ENCODE peak calls at places on chromosomes 7 and 10, in six cellular contexts. U, H, E, C, Y and B are unnamed samples.

GRCh38 chr7:123652406-123652805 is 3.3 kb upstream of the LMOD2 start:
- DNase-seq in Y (no peak), U (no peak), H (no peak), C (no peak), E (no peak), B (no peak)

GRCh38 chr7:140078392-140078791 is 15.6 kb upstream of the PARP12 start:
- DNase-seq in C (no peak), Y (peak), U (no peak), H (no peak), E (no peak), B (no peak)

GRCh38 chr10:17836917-17837316 is 27.8 kb downstream of the MRC1 start:
- DNase-seq in U (no peak), C (no peak), E (no peak), H (peak), Y (peak), B (peak)

GRCh38 chr7:97090761-97091353 is 26.6 kb upstream of the SDHAF3 start:
- DNase-seq in C (no peak), U (no peak), E (no peak), Y (no peak), H (no peak), B (no peak)

GRCh38 chr10:14594878-14595525 is 179.7 kb downstream of the FAM107B start:
- DNase-seq in U (no peak), H (no peak), Y (no peak), E (no peak), C (no peak), B (no peak)

GRCh38 chr7:7820409-7820808 is 102.0 kb upstream of the RPA3 start:
- DNase-seq in C (no peak), E (no peak), H (no peak), U (no peak), Y (no peak), B (no peak)

GRCh38 chr7:131692131-131692960 is 135.9 kb upstream of the PODXL start:
- DNase-seq in E (no peak), C (peak), U (no peak), H (peak), Y (peak), B (peak)

GRCh38 chr10:74300651-74301050 is 149.6 kb downstream of the ADK start:
- DNase-seq in E (no peak), U (no peak), Y (no peak), C (no peak), H (no peak), B (no peak)

GRCh38 chr7:99473315-99473596 is 566 bp downstream of the ZNF789 start:
- DNase-seq in E (no peak), Y (peak), H (peak), C (no peak), U (no peak), B (peak)

GRCh38 chr7:19317461-19317860 is 172.2 kb upstream of the FERD3L start:
- DNase-seq in H (no peak), Y (no peak), C (no peak), U (no peak), E (no peak), B (peak)

GRCh38 chr7:11082552-11083213 is 109.0 kb downstream of the PHF14 start:
- DNase-seq in H (peak), E (no peak), C (no peak), Y (no peak), U (no peak), B (peak)

GRCh38 chr10:100825325-100825875 is 80.0 kb downstream of the PAX2 start:
- DNase-seq in Y (no peak), C (no peak), E (no peak), U (peak), H (no peak), B (no peak)

GRCh38 chr7:151395036-151395367 is 14.8 kb downstream of the WDR86 start:
- DNase-seq in C (no peak), H (no peak), Y (no peak), U (peak), E (no peak), B (no peak)

GRCh38 chr10:62093863-62094291 is 174.8 kb downstream of the RTKN2 start:
- DNase-seq in E (no peak), C (no peak), U (no peak), Y (no peak), H (peak), B (no peak)

GRCh38 chr10:14569274-14570060 is 205.2 kb downstream of the FAM107B start:
- DNase-seq in U (no peak), C (no peak), E (no peak), H (no peak), Y (no peak), B (no peak)

GRCh38 chr10:1522237-1522636 is 215.1 kb downstream of the ADARB2 start:
- DNase-seq in C (no peak), U (no peak), E (no peak), Y (no peak), H (no peak), B (no peak)

GRCh38 chr10:79377557-79378382 is 30.5 kb downstream of the PPIF start:
- DNase-seq in U (peak), E (no peak), C (no peak), H (no peak), Y (no peak), B (no peak)

GRCh38 chr10:89894051-89894450 is 192.7 kb downstream of the KIF20B start:
- DNase-seq in H (no peak), E (no peak), U (no peak), C (no peak), Y (no peak), B (no peak)

GRCh38 chr10:88073676-88074075 is 210.3 kb downstream of the PTEN start:
- DNase-seq in E (no peak), U (no peak), Y (no peak), H (no peak), C (no peak), B (no peak)

GRCh38 chr10:61316866-61317265 is 136.3 kb downstream of the TMEM26 start:
- DNase-seq in H (no peak), E (no peak), Y (no peak), C (no peak), U (no peak), B (no peak)

GRCh38 chr10:50260791-50261281 is 9.5 kb upstream of the ASAH2 start:
- DNase-seq in H (peak), U (no peak), Y (no peak), C (no peak), E (no peak), B (peak)

GRCh38 chr10:15829495-15829894 is 30.8 kb downstream of the MINDY3 start:
- DNase-seq in H (no peak), Y (no peak), C (no peak), E (no peak), U (no peak), B (no peak)

GRCh38 chr7:1055084-1055450 is 10.7 kb downstream of the GPR146 start:
- DNase-seq in C (peak), Y (no peak), H (no peak), E (no peak), U (peak), B (no peak)

GRCh38 chr7:126792501-126792900 is 460.2 kb downstream of the GRM8 start:
- DNase-seq in E (no peak), Y (no peak), U (no peak), C (no peak), H (no peak), B (no peak)

GRCh38 chr10:8052344-8052969 is 2.0 kb upstream of the GATA3 start:
- DNase-seq in U (no peak), Y (no peak), H (no peak), E (no peak), C (no peak), B (no peak)

GRCh38 chr10:68047554-68048327 is 27.3 kb downstream of the HERC4 start:
- DNase-seq in H (no peak), E (no peak), U (no peak), C (no peak), Y (no peak), B (no peak)

GRCh38 chr10:16792675-16793074 is 24.5 kb downstream of the RSU1 start:
- DNase-seq in H (no peak), Y (no peak), C (peak), U (no peak), E (no peak), B (no peak)

GRCh38 chr7:2860627-2861133 is 16.6 kb upstream of the GNA12 start:
- DNase-seq in E (no peak), H (peak), C (no peak), Y (no peak), U (peak), B (no peak)

GRCh38 chr10:120459185-120459584 is 2.2 kb downstream of the PLPP4 start:
- DNase-seq in H (no peak), Y (no peak), E (no peak), C (no peak), U (no peak), B (no peak)

GRCh38 chr10:34473174-34474059 is 341.7 kb downstream of the PARD3 start:
- DNase-seq in U (no peak), H (no peak), Y (no peak), E (no peak), C (no peak), B (no peak)

GRCh38 chr7:157527686-157528085 is 190.9 kb downstream of the DNAJB6 start:
- DNase-seq in H (no peak), C (no peak), Y (no peak), U (no peak), E (no peak), B (no peak)
- H3K4me3 ChIP-seq in H (no peak), C (no peak), Y (no peak), U (no peak), E (no peak), B (no peak)

GRCh38 chr10:71505366-71505760 is 108.6 kb downstream of the CDH23 start:
- DNase-seq in E (no peak), U (no peak), H (no peak), C (no peak), Y (no peak), B (no peak)
- H3K4me3 ChIP-seq in E (no peak), U (no peak), H (no peak), C (no peak), Y (no peak), B (no peak)

GRCh38 chr7:95055295-95055694 is 147.9 kb downstream of the PPP1R9A start:
- DNase-seq in C (no peak), H (no peak), U (no peak), Y (no peak), E (no peak), B (no peak)

GRCh38 chr7:95054386-95054785 is 147.0 kb downstream of the PPP1R9A start:
- DNase-seq in Y (no peak), U (no peak), H (no peak), C (no peak), E (no peak), B (no peak)

GRCh38 chr7:95056107-95056689 is 148.8 kb downstream of the PPP1R9A start:
- DNase-seq in H (no peak), U (no peak), Y (no peak), C (no peak), E (no peak), B (no peak)

DNA sequence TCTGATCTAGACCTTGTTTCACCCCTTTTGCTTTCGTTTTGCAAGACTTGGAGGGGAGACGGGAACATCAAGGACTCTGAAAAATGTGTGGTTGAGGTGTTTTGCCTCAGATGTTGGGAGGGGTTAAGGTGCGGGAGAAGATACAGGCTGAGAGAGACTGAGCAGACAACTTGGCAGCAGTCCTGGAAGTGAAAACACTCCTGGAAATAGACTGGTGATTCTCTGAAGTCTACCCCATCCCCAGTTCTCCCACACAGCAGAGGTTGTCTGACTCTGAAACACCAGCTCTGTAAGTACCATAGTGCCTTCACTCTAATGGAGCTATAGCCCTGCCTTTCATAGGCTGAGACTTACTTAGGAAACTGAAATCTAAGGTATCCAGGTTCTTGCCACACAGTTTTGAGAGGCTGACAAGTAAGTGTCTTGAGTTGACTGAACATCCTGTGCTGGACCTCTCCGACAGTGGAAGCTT is 152.5 kb downstream of the PPP1R9A start:
- DNase-seq in C (no peak), H (no peak), U (peak), E (no peak), Y (no peak), B (no peak)
- H3K4me3 ChIP-seq in C (no peak), H (no peak), U (no peak), E (no peak), Y (no peak), B (no peak)

GRCh38 chr7:44976746-44977196 is 2.0 kb downstream of the MYO1G start:
- DNase-seq in Y (no peak), C (no peak), E (no peak), U (no peak), H (no peak), B (no peak)
- H3K4me3 ChIP-seq in Y (no peak), C (peak), E (peak), U (no peak), H (no peak), B (no peak)

GRCh38 chr7:39132306-39132705 is 154.6 kb downstream of the POU6F2 start:
- DNase-seq in U (no peak), C (no peak), H (no peak), Y (no peak), E (no peak), B (no peak)

GRCh38 chr7:39127058-39127457 is 149.3 kb downstream of the POU6F2 start:
- DNase-seq in H (no peak), U (no peak), E (no peak), Y (no peak), C (no peak), B (no peak)

GRCh38 chr7:39133088-39133487 is 155.4 kb downstream of the POU6F2 start:
- DNase-seq in U (no peak), E (no peak), H (no peak), Y (no peak), C (no peak), B (peak)

GRCh38 chr7:39130740-39131538 is 153.2 kb downstream of the POU6F2 start:
- DNase-seq in Y (peak), C (no peak), E (no peak), U (no peak), H (no peak), B (no peak)

DNA sequence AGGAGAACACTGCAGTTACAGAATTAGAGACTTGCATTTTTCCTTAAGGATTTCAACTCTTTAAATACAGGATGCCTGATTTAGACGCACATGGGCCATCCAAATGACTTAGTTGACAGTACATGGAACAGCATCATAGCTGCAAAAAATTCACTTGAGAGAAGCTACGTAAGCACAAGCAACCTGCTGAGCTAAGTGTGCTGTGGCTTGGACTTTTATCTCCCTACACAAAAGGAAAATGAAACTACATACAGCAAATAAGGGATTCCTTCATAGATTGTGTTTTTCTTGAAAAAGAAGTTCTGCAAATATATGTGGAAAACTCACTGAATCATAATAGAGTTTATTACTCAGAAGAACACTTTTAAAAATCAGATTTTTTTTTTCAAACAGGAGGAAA is 152.6 kb downstream of the POU6F2 start:
- DNase-seq in C (no peak), U (no peak), E (no peak), Y (no peak), H (no peak), B (no peak)
- H3K4me3 ChIP-seq in C (no peak), U (no peak), E (no peak), Y (no peak), H (no peak), B (no peak)

GRCh38 chr7:51521649-51522048 is 205.0 kb upstream of the COBL start:
- DNase-seq in E (no peak), C (no peak), Y (no peak), H (no peak), U (no peak), B (no peak)

GRCh38 chr7:51521054-51521453 is 204.4 kb upstream of the COBL start:
- DNase-seq in E (no peak), C (no peak), U (no peak), H (no peak), Y (no peak), B (no peak)
- H3K4me3 ChIP-seq in E (no peak), C (no peak), U (no peak), H (no peak), Y (no peak), B (no peak)

GRCh38 chr10:96236876-96237275 is 34.5 kb downstream of the BLNK start:
- DNase-seq in C (no peak), E (no peak), Y (no peak), H (no peak), U (no peak), B (no peak)

GRCh38 chr10:96244354-96244753 is 27.0 kb downstream of the BLNK start:
- DNase-seq in U (no peak), Y (no peak), C (no peak), H (no peak), E (no peak), B (no peak)

GRCh38 chr10:96238889-96239624 is 32.3 kb downstream of the BLNK start:
- DNase-seq in C (no peak), Y (no peak), E (no peak), U (no peak), H (no peak), B (peak)

GRCh38 chr10:96243296-96243695 is 28.1 kb downstream of the BLNK start:
- DNase-seq in E (no peak), C (no peak), Y (no peak), U (no peak), H (no peak), B (no peak)

GRCh38 chr10:96242822-96243221 is 28.5 kb downstream of the BLNK start:
- DNase-seq in U (no peak), Y (no peak), C (no peak), E (no peak), H (no peak), B (no peak)
- H3K4me3 ChIP-seq in U (no peak), Y (no peak), C (no peak), E (no peak), H (no peak), B (no peak)

DNA sequence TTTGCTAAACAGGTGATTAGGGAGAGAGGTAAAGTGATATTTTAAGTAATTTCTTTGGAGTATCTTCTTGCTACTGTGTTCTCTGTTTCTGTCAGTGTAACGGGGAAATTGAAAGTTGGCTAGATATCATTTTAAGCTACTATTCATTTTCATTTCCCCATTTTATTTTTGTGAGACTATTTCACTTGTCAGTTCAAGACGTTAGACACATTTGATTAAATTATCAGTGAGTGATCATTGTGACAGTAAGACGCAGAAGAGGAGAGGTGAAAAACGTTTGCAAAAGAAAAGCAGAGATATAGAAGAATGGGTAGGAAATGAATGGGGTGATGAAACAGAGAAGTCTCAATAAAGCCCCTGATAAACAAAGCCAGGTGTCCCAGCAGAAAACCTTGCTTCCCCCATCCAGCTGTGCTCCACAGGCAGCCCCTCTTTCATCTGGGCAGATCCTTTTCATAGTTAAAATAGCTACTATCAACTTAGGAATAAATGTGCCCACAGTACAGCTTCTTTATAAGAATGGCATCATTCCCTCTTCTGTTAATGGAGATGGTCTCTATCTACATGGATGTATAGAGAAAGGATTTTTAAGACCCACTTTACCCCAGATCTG is 137.9 kb upstream of the ITGB1 start:
- DNase-seq in Y (peak), C (no peak), E (no peak), U (no peak), H (no peak), B (no peak)
- H3K4me3 ChIP-seq in Y (peak), C (no peak), E (no peak), U (no peak), H (no peak), B (no peak)

GRCh38 chr10:117472872-117473271 is 69.7 kb upstream of the EMX2 start:
- DNase-seq in C (no peak), Y (no peak), U (no peak), E (no peak), H (no peak), B (no peak)

GRCh38 chr10:117464176-117464575 is 78.4 kb upstream of the EMX2 start:
- DNase-seq in C (no peak), H (no peak), E (no peak), U (no peak), Y (no peak), B (no peak)

GRCh38 chr10:117471344-117471874 is 71.1 kb upstream of the EMX2 start:
- DNase-seq in U (no peak), Y (no peak), H (no peak), E (no peak), C (no peak), B (no peak)

GRCh38 chr10:117470733-117471132 is 71.8 kb upstream of the EMX2 start:
- DNase-seq in Y (no peak), C (no peak), H (no peak), E (no peak), U (no peak), B (no peak)

GRCh38 chr10:117468665-117469064 is 73.9 kb upstream of the EMX2 start:
- DNase-seq in Y (no peak), C (no peak), E (no peak), H (no peak), U (no peak), B (no peak)
- H3K4me3 ChIP-seq in Y (no peak), C (no peak), E (no peak), H (no peak), U (no peak), B (no peak)

GRCh38 chr10:52436664-52437063 is 122.6 kb downstream of the DKK1 start:
- DNase-seq in E (no peak), H (no peak), Y (no peak), C (no peak), U (no peak), B (no peak)
- H3K4me3 ChIP-seq in E (no peak), H (no peak), Y (no peak), C (no peak), U (no peak), B (no peak)